ENCODE peak calls at places on chromosomes 5 and 9, in eight cellular contexts. R, J, I, H, C, X, Z and A are unnamed samples.

GRCh38 chr5:9467199-9468069 is 78.4 kb downstream of the SEMA5A start:
- DNase-seq in H (no peak), I (no peak), X (no peak), J (no peak), R (no peak), Z (no peak), C (no peak), A (no peak)

GRCh38 chr9:129569506-129570449 is 51.1 kb downstream of the C9orf50 start:
- DNase-seq in I (no peak), R (no peak), H (no peak), X (no peak), Z (no peak), C (no peak), J (peak), A (no peak)

GRCh38 chr5:122846051-122846567 is 696 bp downstream of the SNX24 start:
- DNase-seq in H (no peak), Z (no peak), R (no peak), C (no peak), I (no peak), X (no peak), J (peak), A (peak)

GRCh38 chr5:18745988-18746615 is 1111.8 kb downstream of the TAF11L14 start:
- DNase-seq in I (no peak), Z (no peak), X (no peak), H (no peak), C (peak), J (no peak), R (no peak), A (peak)

GRCh38 chr9:112112941-112113399 is 62.1 kb downstream of the SUSD1 start:
- DNase-seq in Z (no peak), R (no peak), C (no peak), X (no peak), I (no peak), H (no peak), J (peak), A (no peak)

GRCh38 chr5:855771-856530 is 5.2 kb upstream of the ZDHHC11 start:
- DNase-seq in X (no peak), I (no peak), R (no peak), C (no peak), Z (no peak), J (no peak), H (no peak), A (no peak)

GRCh38 chr5:137666901-137667300 is 69.0 kb downstream of the KLHL3 start:
- DNase-seq in X (no peak), C (no peak), Z (no peak), R (no peak), H (no peak), J (no peak), I (no peak), A (no peak)

GRCh38 chr5:54628049-54628448 is 110.5 kb downstream of the SNX18 start:
- DNase-seq in C (no peak), R (no peak), I (no peak), H (no peak), J (no peak), X (no peak), Z (no peak), A (no peak)

GRCh38 chr5:2836133-2836532 is 84.7 kb upstream of the IRX2 start:
- DNase-seq in J (no peak), R (no peak), X (no peak), Z (no peak), C (no peak), H (no peak), I (no peak), A (no peak)

GRCh38 chr9:13274901-13275641 is 4.4 kb downstream of the MPDZ start:
- DNase-seq in R (no peak), Z (peak), C (no peak), X (no peak), J (peak), I (no peak), H (no peak), A (no peak)

GRCh38 chr5:56676091-56676768 is 139.1 kb upstream of the MAP3K1 start:
- DNase-seq in X (peak), R (no peak), H (peak), J (no peak), Z (no peak), C (no peak), I (no peak), A (no peak)

GRCh38 chr9:106023455-106023854 is 329.1 kb downstream of the TMEM38B start:
- DNase-seq in Z (no peak), R (no peak), H (no peak), C (no peak), X (no peak), I (no peak), J (no peak), A (no peak)

GRCh38 chr5:177310332-177310731 is 1.4 kb downstream of the MXD3 start:
- DNase-seq in Z (no peak), I (no peak), J (no peak), X (peak), H (no peak), R (no peak), C (no peak), A (no peak)

GRCh38 chr5:98770911-98771322 is 2.5 kb upstream of the RGMB start:
- DNase-seq in X (no peak), R (no peak), C (no peak), I (no peak), J (peak), Z (no peak), H (no peak), A (no peak)

GRCh38 chr9:107486674-107487520 is 2.7 kb downstream of the KLF4 start:
- DNase-seq in Z (no peak), R (no peak), H (no peak), J (no peak), X (no peak), C (no peak), I (no peak), A (peak)

GRCh38 chr9:133135193-133135745 is 14.2 kb upstream of the RALGDS start:
- DNase-seq in J (peak), I (peak), X (peak), R (peak), H (peak), C (peak), Z (peak), A (no peak)